ENCODE peak calls at places on chromosomes 7 and 10, in five cellular contexts. U is dermis microvascular lymphatic vessel endothelial cell, N is H54, S is HFFc6, D is uterus. O is an unnamed sample.

GRCh38 chr7:24786306-24786705 is 29.0 kb upstream of the GSDME start:
- DNase-seq in U (no peak), N (no peak), S (no peak), D (no peak), O (no peak)

GRCh38 chr10:55183993-55184392 is 383.0 kb upstream of the PCDH15 start:
- DNase-seq in U (no peak), N (no peak), S (no peak), D (no peak), O (no peak)

GRCh38 chr10:27792191-27792590 is 46.6 kb upstream of the MKX start:
- DNase-seq in U (no peak), N (no peak), S (peak; percentile 30), D (no peak), O (no peak)

GRCh38 chr7:148037049-148037448 is 553.5 kb upstream of the C7orf33 start:
- DNase-seq in U (no peak), N (no peak), S (no peak), D (no peak), O (no peak)

GRCh38 chr10:43218206-43218950 is 48.5 kb downstream of the RASGEF1A start:
- DNase-seq in U (no peak), N (no peak), S (no peak), D (no peak), O (no peak)

GRCh38 chr7:15720849-15721471 is 34.5 kb upstream of the MEOX2 start:
- DNase-seq in U (peak; percentile 49), N (peak; percentile 7), S (peak; percentile 36), D (peak; percentile 22), O (peak; percentile 51)

GRCh38 chr10:121640276-121640675 is 42.0 kb upstream of the FGFR2 start:
- DNase-seq in U (no peak), N (no peak), S (no peak), D (no peak), O (no peak)

GRCh38 chr7:98456851-98457250 is 56.0 kb upstream of the BAIAP2L1 start:
- DNase-seq in U (no peak), N (no peak), S (no peak), D (no peak), O (no peak)

GRCh38 chr7:106731207-106731606 is 70.2 kb upstream of the CCDC71L start:
- DNase-seq in U (peak; percentile 79), N (no peak), S (no peak), D (no peak), O (no peak)

GRCh38 chr7:74183142-74183541 is 9.0 kb downstream of the EIF4H start:
- DNase-seq in U (no peak), N (no peak), S (no peak), D (no peak), O (no peak)

GRCh38 chr7:50681451-50682045 is 101.1 kb downstream of the GRB10 start:
- DNase-seq in U (no peak), N (no peak), S (no peak), D (no peak), O (no peak)

GRCh38 chr10:2982146-2982545 is 85.2 kb upstream of the PFKP start:
- DNase-seq in U (no peak), N (no peak), S (no peak), D (no peak), O (no peak)

GRCh38 chr7:120979765-120980499 is 8.6 kb upstream of the CPED1 start:
- DNase-seq in U (no peak), N (no peak), S (no peak), D (no peak), O (no peak)

GRCh38 chr7:156963472-156963871 is 14.0 kb downstream of the NOM1 start:
- DNase-seq in U (no peak), N (no peak), S (no peak), D (no peak), O (no peak)

GRCh38 chr10:44042926-44043602 is 341.8 kb downstream of the CXCL12 start:
- DNase-seq in U (no peak), N (no peak), S (no peak), D (no peak), O (no peak)

GRCh38 chr7:97342512-97342911 is 225.0 kb downstream of the SDHAF3 start:
- DNase-seq in U (no peak), N (no peak), S (no peak), D (no peak), O (no peak)

GRCh38 chr10:58107506-58107905 is 160.2 kb downstream of the IPMK start:
- DNase-seq in U (no peak), N (peak; percentile 43), S (peak; percentile 82), D (no peak), O (peak; percentile 34)

GRCh38 chr7:23247101-23247601 is 576 bp downstream of the GPNMB start:
- DNase-seq in U (no peak), N (no peak), S (no peak), D (no peak), O (no peak)

GRCh38 chr10:79293841-79294705 is 53.2 kb upstream of the PPIF start:
- DNase-seq in U (no peak), N (peak; percentile 95), S (peak; percentile 72), D (no peak), O (peak; percentile 68)

GRCh38 chr7:25949672-25950487 is 202.1 kb upstream of the NFE2L3 start:
- DNase-seq in U (no peak), N (no peak), S (no peak), D (no peak), O (no peak)

GRCh38 chr10:59227136-59227673 is 50.8 kb downstream of the PHYHIPL start:
- DNase-seq in U (no peak), N (no peak), S (no peak), D (no peak), O (no peak)

GRCh38 chr7:12550956-12551355 is 19.6 kb upstream of the SCIN start:
- DNase-seq in U (no peak), N (no peak), S (peak; percentile 43), D (no peak), O (no peak)

GRCh38 chr7:17523813-17524741 is 225.6 kb downstream of the AHR start:
- DNase-seq in U (no peak), N (no peak), S (peak; percentile 76), D (no peak), O (no peak)

GRCh38 chr7:158377800-158378623 is 209.6 kb downstream of the PTPRN2 start:
- DNase-seq in U (no peak), N (no peak), S (no peak), D (no peak), O (no peak)

GRCh38 chr10:86164216-86164774 is 202.3 kb downstream of the GRID1 start:
- DNase-seq in U (no peak), N (no peak), S (no peak), D (no peak), O (no peak)

GRCh38 chr7:15396210-15397158 is 165.3 kb downstream of the AGMO start:
- DNase-seq in U (no peak), N (no peak), S (no peak), D (no peak), O (no peak)

GRCh38 chr10:86333813-86334514 is 32.6 kb downstream of the GRID1 start:
- DNase-seq in U (no peak), N (no peak), S (no peak), D (no peak), O (no peak)

GRCh38 chr10:133442191-133442966 is 11.4 kb upstream of the SCART1 start:
- DNase-seq in U (no peak), N (no peak), S (no peak), D (peak; percentile 4), O (no peak)

GRCh38 chr7:158633055-158633956 is 45.7 kb upstream of the PTPRN2 start:
- DNase-seq in U (no peak), N (no peak), S (no peak), D (no peak), O (no peak)

GRCh38 chr10:29555091-29555745 is 79.6 kb downstream of the SVIL start:
- DNase-seq in U (no peak), N (no peak), S (no peak), D (no peak), O (no peak)